ENCODE peak calls at places on chromosome 19, in seven cellular contexts. N is HCT116, C is K562, D is HepG2, M is H1, J is GM12878, E is SK-N-SH. V is an unnamed sample.

GRCh38 chr19:44758596-44758995 is 10.1 kb downstream of the BCL3 start:
- DNase-seq in J (no peak), C (peak; percentile 27), N (no peak), D (no peak), M (no peak), E (peak; percentile 45), V (no peak)

GRCh38 chr19:33373701-33374405 is at the start of gene CEBPG:
- DNase-seq in M (no peak), E (peak; percentile 88), N (no peak), C (peak; percentile 79), D (no peak), J (no peak), V (no peak)

GRCh38 chr19:40433391-40434216 is 7.8 kb upstream of the SERTAD1 start:
- DNase-seq in E (peak; percentile 95), M (no peak), N (no peak), C (peak; percentile 92), D (peak; percentile 78), J (no peak), V (no peak)

GRCh38 chr19:35592226-35592625 is 6.3 kb downstream of the PMIS2 start:
- DNase-seq in N (peak; percentile 53), J (no peak), C (peak; percentile 45), E (peak; percentile 41), D (peak; percentile 53), M (peak; percentile 15), V (peak; percentile 25)

GRCh38 chr19:17209126-17210036 is 5.8 kb upstream of the USE1 start:
- DNase-seq in D (no peak), N (peak; percentile 75), M (peak; percentile 97), C (peak; percentile 100), J (no peak), E (peak; percentile 95), V (no peak)

GRCh38 chr19:10625003-10625761 is at the start of gene SLC44A2:
- DNase-seq in J (no peak), D (no peak), E (peak; percentile 93), M (no peak), C (peak; percentile 64), N (peak; percentile 38), V (no peak)

GRCh38 chr19:44796701-44797115 is 12.2 kb upstream of the BCAM start:
- DNase-seq in J (no peak), C (no peak), D (peak; percentile 96), N (no peak), E (no peak), M (no peak), V (no peak)

GRCh38 chr19:33683881-33684549 is 62.3 kb downstream of the CHST8 start:
- DNase-seq in N (no peak), E (no peak), M (peak; percentile 61), J (no peak), C (no peak), D (peak; percentile 7), V (no peak)

GRCh38 chr19:41995959-41996797 is 2.1 kb upstream of the ATP1A3 start:
- DNase-seq in C (peak; percentile 71), J (no peak), M (no peak), E (peak; percentile 90), N (no peak), D (no peak), V (no peak)

GRCh38 chr19:48006762-48007161 is 12.3 kb downstream of the ELSPBP1 start:
- DNase-seq in E (no peak), N (peak; percentile 32), M (peak; percentile 1), D (peak; percentile 15), J (no peak), C (peak; percentile 52), V (no peak)

GRCh38 chr19:42280761-42281174 is 11.7 kb downstream of the CIC start:
- DNase-seq in E (peak; percentile 58), C (peak; percentile 69), M (no peak), J (no peak), D (no peak), N (no peak), V (no peak)

GRCh38 chr19:38693380-38694223 is 46.2 kb downstream of the ACTN4 start:
- DNase-seq in D (peak; percentile 81), E (no peak), N (peak; percentile 91), C (no peak), M (no peak), J (no peak), V (peak; percentile 90)

GRCh38 chr19:34806976-34807860 is 34.2 kb upstream of the ZNF599 start:
- DNase-seq in J (no peak), D (no peak), C (no peak), M (no peak), E (no peak), N (no peak), V (no peak)

GRCh38 chr19:48290923-48291700 is 21.2 kb downstream of the ZNF114 start:
- DNase-seq in J (no peak), M (peak; percentile 81), N (no peak), E (peak; percentile 86), D (no peak), C (peak; percentile 78), V (peak; percentile 36)

GRCh38 chr19:6270076-6270745 is 9.6 kb downstream of the MLLT1 start:
- DNase-seq in D (no peak), N (no peak), C (no peak), E (no peak), J (no peak), M (no peak), V (no peak)

GRCh38 chr19:1154731-1155351 is 19.2 kb downstream of the SBNO2 start:
- DNase-seq in D (peak; percentile 67), N (no peak), C (no peak), M (no peak), E (peak; percentile 86), J (no peak), V (no peak)

GRCh38 chr19:920051-920857 is 3.1 kb downstream of the KISS1R start:
- DNase-seq in N (no peak), M (no peak), E (no peak), J (no peak), D (no peak), C (no peak), V (no peak)

GRCh38 chr19:33446918-33447293 is 73.4 kb downstream of the CEBPG start:
- DNase-seq in C (no peak), J (no peak), M (no peak), E (no peak), N (no peak), D (no peak), V (no peak)

GRCh38 chr19:17052439-17052838 is 22.8 kb downstream of the HAUS8 start:
- DNase-seq in E (peak; percentile 62), M (no peak), J (no peak), D (no peak), C (peak; percentile 39), N (peak; percentile 22), V (no peak)

GRCh38 chr19:42281175-42282035 is 12.4 kb downstream of the CIC start:
- DNase-seq in E (no peak), J (no peak), C (peak; percentile 26), N (no peak), D (peak; percentile 76), M (no peak), V (no peak)

DNA sequence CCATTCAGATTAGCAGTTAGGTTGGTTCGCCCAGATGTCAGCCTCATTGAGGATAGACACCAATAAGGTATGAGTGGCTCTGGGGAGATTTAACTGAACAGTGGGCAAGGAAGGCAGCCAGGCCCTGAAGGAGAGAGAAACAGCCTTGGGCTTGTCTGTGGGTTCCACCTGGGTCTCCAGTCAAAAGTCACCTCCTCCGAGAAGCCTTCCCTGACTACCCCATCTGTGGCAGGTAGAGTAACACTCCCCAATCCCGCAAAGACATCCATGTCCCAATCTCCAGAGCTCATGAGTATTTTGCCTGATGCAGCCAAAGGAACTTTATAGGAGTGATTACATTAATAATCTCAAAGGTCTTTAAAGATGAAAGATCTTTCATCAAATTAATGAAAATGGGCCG is 8.0 kb upstream of the YJU2 start:
- DNase-seq in M (no peak), J (no peak), E (no peak), D (no peak), C (no peak), N (no peak), V (no peak)
- TF ChIP-seq SIN3A in M (no peak), J (no peak), E (no peak), D (no peak), C (no peak), N (no peak), V (no peak)

DNA sequence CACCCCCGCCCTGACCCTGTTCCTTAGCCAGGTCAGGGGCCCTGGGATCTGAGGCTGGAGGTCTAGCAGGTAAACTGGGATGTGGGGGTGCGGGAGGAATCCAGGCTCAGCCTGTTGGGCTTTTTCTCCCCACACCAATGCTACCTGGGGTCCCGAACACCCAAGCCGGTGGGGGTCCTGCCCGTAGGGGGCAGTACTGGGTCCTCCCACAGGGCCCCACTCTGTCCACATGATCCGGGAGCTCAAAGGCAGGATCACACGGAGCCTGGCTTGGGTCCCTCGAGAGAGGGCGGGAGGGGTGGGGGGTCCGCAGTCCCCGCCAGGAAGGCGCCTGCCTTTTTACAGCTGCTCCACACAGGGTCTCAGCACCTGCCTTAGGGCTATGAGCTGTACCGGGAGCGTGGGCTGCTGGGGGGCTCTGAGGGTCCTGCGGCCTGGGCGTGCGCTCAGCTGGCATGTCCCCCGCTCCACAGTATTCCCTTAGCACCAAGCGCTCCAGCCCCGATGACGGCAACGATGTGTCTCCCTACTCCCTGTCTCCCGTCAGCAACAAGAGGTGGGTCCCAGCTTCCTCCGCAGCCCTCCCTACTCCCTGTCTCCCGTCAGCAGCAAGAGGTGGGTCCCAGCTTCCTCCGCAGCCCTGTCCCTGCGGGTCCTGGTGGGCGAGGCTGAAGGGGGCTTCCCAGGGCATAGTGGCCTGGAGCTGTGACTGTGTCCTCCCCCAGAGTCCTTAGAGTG is 12.3 kb upstream of the TEKTIP1 start:
- DNase-seq in M (no peak), D (no peak), C (no peak), J (no peak), E (no peak), N (no peak), V (no peak)
- TF ChIP-seq CTCF in M (peak; percentile 9), D (peak; percentile 14), C (peak; percentile 41), J (no peak), E (peak; percentile 18), N (peak; percentile 8), V (no peak)

DNA sequence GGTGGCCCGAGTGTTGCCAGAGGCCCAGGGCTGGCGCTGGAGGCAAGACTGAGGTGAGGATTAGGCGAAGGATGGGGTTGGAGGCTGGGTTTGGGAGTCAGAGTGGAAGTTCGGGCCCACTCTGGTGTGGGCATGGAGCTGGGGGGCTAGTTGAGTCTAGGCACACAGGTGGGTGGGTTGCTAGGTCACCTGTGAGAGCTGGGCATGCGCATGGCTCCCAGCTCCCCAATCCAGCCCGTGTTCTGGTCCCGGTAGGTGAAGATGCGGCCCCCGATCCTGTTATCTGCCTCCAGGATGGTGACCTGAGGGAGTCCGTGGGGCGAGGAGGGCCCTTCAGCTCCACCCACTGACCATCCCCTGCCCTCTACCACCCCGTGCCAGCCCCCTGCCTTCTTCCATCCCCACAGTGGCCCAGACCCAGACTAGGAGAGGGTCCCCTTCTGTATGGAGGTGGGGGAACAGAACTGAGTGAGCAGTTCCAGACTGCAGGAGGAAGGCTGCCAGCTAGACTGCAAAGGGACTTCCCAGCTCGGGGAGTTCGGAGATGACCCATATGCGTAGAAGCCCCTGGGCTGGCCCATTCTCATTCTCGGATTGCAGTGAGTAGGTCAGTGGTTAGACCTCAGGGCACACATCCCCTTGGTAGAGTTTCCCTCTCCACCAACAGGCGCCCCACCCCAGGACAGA is 1.7 kb downstream of the IL4I1 start:
- DNase-seq in E (no peak), C (no peak), N (no peak), J (no peak), M (no peak), D (no peak), V (no peak)
- TF ChIP-seq SIN3A in E (no peak), C (no peak), N (no peak), J (no peak), M (no peak), D (no peak), V (no peak)

GRCh38 chr19:4031420-4031819 is 23.9 kb downstream of the PIAS4 start:
- DNase-seq in E (no peak), N (no peak), C (no peak), D (no peak), J (no peak), M (no peak), V (no peak)
- TF ChIP-seq CTCF in E (no peak), N (no peak), C (no peak), D (no peak), J (no peak), M (no peak), V (no peak)